ENCODE peak calls at places on chromosome 14, in nine cellular contexts. S is NT2/D1, I is T-helper 1 cell, O is T-helper 2 cell, B is hepatocyte, L is iris pigment epithelial cell, E is A673, M is WTC11, V is RPMI7951. J is an unnamed sample.

GRCh38 chr14:35401853-35402252 is 2.7 kb downstream of the NFKBIA start:
- DNase-seq in S (no peak), I (no peak), O (no peak), B (no peak), L (no peak), E (no peak), M (no peak), V (no peak), J (no peak)

GRCh38 chr14:38405851-38406630 is 150.1 kb upstream of the CLEC14A start:
- DNase-seq in S (no peak), I (no peak), O (no peak), B (no peak), L (peak), E (peak), M (peak), V (no peak), J (peak)

GRCh38 chr14:103847954-103848719 is 762 bp upstream of the PPP1R13B start:
- DNase-seq in S (no peak), I (peak), O (peak), B (peak), L (peak), E (no peak), M (peak), V (no peak), J (no peak)

GRCh38 chr14:100639280-100639679 is 52.1 kb upstream of the BEGAIN start:
- DNase-seq in S (no peak), I (no peak), O (no peak), B (no peak), L (no peak), E (no peak), M (no peak), V (no peak), J (no peak)

GRCh38 chr14:21023174-21023573 is 1.7 kb downstream of the NDRG2 start:
- DNase-seq in S (no peak), I (no peak), O (no peak), B (no peak), L (no peak), E (no peak), M (no peak), V (no peak), J (no peak)

GRCh38 chr14:23883684-23884540 is 69.7 kb upstream of the DHRS4 start:
- DNase-seq in S (no peak), I (no peak), O (no peak), B (no peak), L (no peak), E (peak), M (no peak), V (no peak), J (no peak)

GRCh38 chr14:91100086-91100485 is 13.8 kb upstream of the DGLUCY start:
- DNase-seq in S (no peak), I (no peak), O (no peak), B (no peak), L (no peak), E (no peak), M (no peak), V (no peak), J (no peak)

GRCh38 chr14:97970222-97970621 is 1173.0 kb downstream of the VRK1 start:
- DNase-seq in S (no peak), I (no peak), O (no peak), B (no peak), L (no peak), E (no peak), M (no peak), V (no peak), J (no peak)

GRCh38 chr14:54652188-54652889 is 85.4 kb downstream of the SAMD4A start:
- DNase-seq in S (peak), I (no peak), O (no peak), B (peak), L (peak), E (peak), M (peak), V (peak), J (peak)

GRCh38 chr14:36502558-36503508 is 17.2 kb downstream of the NKX2-1 start:
- DNase-seq in S (no peak), I (no peak), O (no peak), B (no peak), L (no peak), E (no peak), M (no peak), V (no peak), J (no peak)

GRCh38 chr14:104509673-104510072 is 69.9 kb upstream of the C14orf180 start:
- DNase-seq in S (no peak), I (no peak), O (no peak), B (no peak), L (no peak), E (no peak), M (no peak), V (no peak), J (no peak)

GRCh38 chr14:58812050-58812690 is 174.4 kb downstream of the DACT1 start:
- DNase-seq in S (no peak), I (no peak), O (no peak), B (no peak), L (no peak), E (no peak), M (no peak), V (no peak), J (no peak)

GRCh38 chr14:24911324-24912095 is 138.4 kb downstream of the STXBP6 start:
- DNase-seq in S (no peak), I (no peak), O (no peak), B (peak), L (peak), E (peak), M (no peak), V (peak), J (peak)

GRCh38 chr14:32137883-32138282 is 60.8 kb downstream of the ARHGAP5 start:
- DNase-seq in S (no peak), I (no peak), O (no peak), B (no peak), L (no peak), E (no peak), M (no peak), V (no peak), J (no peak)

GRCh38 chr14:23636317-23637211 is at the start of gene DHRS2:
- DNase-seq in S (no peak), I (no peak), O (no peak), B (no peak), L (no peak), E (no peak), M (no peak), V (no peak), J (no peak)

GRCh38 chr14:64513271-64513670 is 8.7 kb downstream of the ZBTB1 start:
- DNase-seq in S (no peak), I (no peak), O (no peak), B (no peak), L (no peak), E (no peak), M (no peak), V (no peak), J (no peak)

GRCh38 chr14:67397536-67397935 is 14.4 kb downstream of the PLEK2 start:
- DNase-seq in S (no peak), I (no peak), O (no peak), B (no peak), L (no peak), E (no peak), M (no peak), V (no peak), J (no peak)

GRCh38 chr14:97833291-97833690 is 1036.1 kb downstream of the VRK1 start:
- DNase-seq in S (no peak), I (no peak), O (no peak), B (no peak), L (no peak), E (no peak), M (no peak), V (no peak), J (no peak)

GRCh38 chr14:31567651-31568050 is 6.4 kb downstream of the NUBPL start:
- DNase-seq in S (no peak), I (no peak), O (no peak), B (no peak), L (no peak), E (no peak), M (no peak), V (no peak), J (no peak)

GRCh38 chr14:38616959-38617358 is 361.1 kb upstream of the CLEC14A start:
- DNase-seq in S (no peak), I (no peak), O (no peak), B (no peak), L (peak), E (no peak), M (no peak), V (no peak), J (no peak)

GRCh38 chr14:43765474-43765873 is 741.6 kb downstream of the FSCB start:
- DNase-seq in S (no peak), I (no peak), O (no peak), B (no peak), L (peak), E (peak), M (no peak), V (no peak), J (no peak)

GRCh38 chr14:93959239-93960107 is 16.9 kb downstream of the ASB2 start:
- DNase-seq in S (peak), I (peak), O (peak), B (peak), L (peak), E (no peak), M (no peak), V (peak), J (peak)

GRCh38 chr14:30445852-30446251 is 113.1 kb upstream of the G2E3 start:
- DNase-seq in S (no peak), I (no peak), O (no peak), B (no peak), L (no peak), E (no peak), M (no peak), V (no peak), J (no peak)

GRCh38 chr14:50249118-50249775 is 17.9 kb upstream of the SOS2 start:
- DNase-seq in S (no peak), I (no peak), O (no peak), B (no peak), L (no peak), E (no peak), M (no peak), V (no peak), J (no peak)

GRCh38 chr14:68094158-68094557 is 274.6 kb downstream of the RAD51B start:
- DNase-seq in S (no peak), I (no peak), O (no peak), B (no peak), L (peak), E (no peak), M (no peak), V (peak), J (peak)

GRCh38 chr14:68966872-68967301 is 12.2 kb downstream of the ACTN1 start:
- DNase-seq in S (no peak), I (no peak), O (no peak), B (no peak), L (no peak), E (no peak), M (no peak), V (peak), J (no peak)

GRCh38 chr14:49957089-49957852 is 64.4 kb downstream of the ARF6 start:
- DNase-seq in S (no peak), I (no peak), O (no peak), B (no peak), L (no peak), E (no peak), M (no peak), V (no peak), J (no peak)

GRCh38 chr14:69138189-69138535 is 14.8 kb downstream of the DCAF5 start:
- DNase-seq in S (no peak), I (no peak), O (no peak), B (peak), L (peak), E (peak), M (no peak), V (no peak), J (no peak)

GRCh38 chr14:95515523-95516517 is 630 bp downstream of the SYNE3 start:
- DNase-seq in S (no peak), I (peak), O (peak), B (peak), L (no peak), E (peak), M (peak), V (peak), J (no peak)

GRCh38 chr14:62674833-62675232 is 370.4 kb downstream of the KCNH5 start:
- DNase-seq in S (no peak), I (no peak), O (no peak), B (peak), L (peak), E (no peak), M (no peak), V (no peak), J (no peak)

GRCh38 chr14:55973285-55973800 is 144.9 kb upstream of the PELI2 start:
- DNase-seq in S (no peak), I (no peak), O (no peak), B (no peak), L (no peak), E (no peak), M (no peak), V (no peak), J (no peak)

GRCh38 chr14:79543966-79544365 is 667.3 kb downstream of the DIO2 start:
- DNase-seq in S (peak), I (no peak), O (no peak), B (peak), L (peak), E (peak), M (peak), V (no peak), J (peak)

GRCh38 chr14:77158175-77158908 is 16.8 kb upstream of the ZDHHC22 start:
- DNase-seq in S (no peak), I (no peak), O (no peak), B (peak), L (peak), E (peak), M (peak), V (peak), J (peak)

J was measured in A172.